ENCODE peak calls at places on chromosomes 4 and X, in ten cellular contexts. R is LoVo; H is stimulated activated CD4-positive, alpha-beta T cell treated with anti-CD3 and anti-CD28 coated beads, Interleukin-15, amount 100 ng/mL, for 1 hour; Q is T-cell; G is fibroblast of the conjunctiva; A is NAMALWA; Y is foreskin melanocyte; I is memory B cell; F is nephron progenitor cell; V is smooth muscle cell of the brain vasculature. P is an unnamed sample.

GRCh38 chrX:153611298-153612095 is 12.6 kb upstream of the CCNQ start:
- DNase-seq in R (no peak), H (no peak), Q (no peak), G (no peak), A (no peak), Y (no peak), I (no peak), F (no peak), V (no peak), P (no peak)

GRCh38 chr4:171651071-171651470 is 162.1 kb upstream of the GALNTL6 start:
- DNase-seq in R (no peak), H (no peak), Q (no peak), G (no peak), A (no peak), Y (no peak), I (no peak), F (no peak), V (no peak), P (no peak)

GRCh38 chr4:114729339-114729738 is 130.7 kb downstream of the UGT8 start:
- DNase-seq in R (no peak), H (no peak), Q (no peak), G (no peak), A (no peak), Y (no peak), I (no peak), F (no peak), V (no peak), P (no peak)

GRCh38 chr4:185488650-185489049 is 17.1 kb upstream of the CCDC110 start:
- DNase-seq in R (no peak), H (no peak), Q (no peak), G (no peak), A (no peak), Y (no peak), I (no peak), F (no peak), V (no peak), P (no peak)

GRCh38 chr4:44425614-44426208 is 22.9 kb downstream of the KCTD8 start:
- DNase-seq in R (peak), H (no peak), Q (no peak), G (no peak), A (peak), Y (no peak), I (no peak), F (peak), V (no peak), P (peak)

GRCh38 chr4:337932-338758 is 531 bp downstream of the ZNF141 start:
- DNase-seq in R (no peak), H (peak), Q (no peak), G (no peak), A (peak), Y (peak), I (peak), F (peak), V (no peak), P (no peak)

GRCh38 chr4:118981171-118981838 is 92.7 kb downstream of the SYNPO2 start:
- DNase-seq in R (no peak), H (no peak), Q (no peak), G (no peak), A (no peak), Y (no peak), I (no peak), F (no peak), V (no peak), P (peak)

GRCh38 chr4:177041356-177041755 is 248.6 kb upstream of the VEGFC start:
- DNase-seq in R (no peak), H (no peak), Q (no peak), G (peak), A (no peak), Y (no peak), I (no peak), F (no peak), V (no peak), P (no peak)

GRCh38 chr4:40193018-40193571 is 3.7 kb upstream of the RHOH start:
- DNase-seq in R (no peak), H (no peak), Q (peak), G (no peak), A (peak), Y (no peak), I (no peak), F (no peak), V (no peak), P (no peak)

GRCh38 chr4:100278567-100278966 is 88.3 kb upstream of the DDIT4L start:
- DNase-seq in R (no peak), H (no peak), Q (no peak), G (no peak), A (no peak), Y (no peak), I (no peak), F (no peak), V (no peak), P (no peak)

GRCh38 chrX:151973851-151974335 is 583 bp downstream of the GABRE start:
- DNase-seq in R (peak), H (no peak), Q (no peak), G (no peak), A (no peak), Y (no peak), I (no peak), F (peak), V (no peak), P (peak)

GRCh38 chr4:83771113-83771705 is 235.3 kb downstream of the GPAT3 start:
- DNase-seq in R (peak), H (no peak), Q (no peak), G (peak), A (peak), Y (peak), I (no peak), F (peak), V (peak), P (peak)

P was measured in retina.